ENCODE peak calls at places on chromosomes 1 and 21, in eight cellular contexts. One of them, this sample, is unnamed.

GRCh38 chr1:66490817-66491216 is 43.1 kb upstream of the SGIP1 start:
- DNase-seq in BJ: no peak
- DNase-seq in head of caudate nucleus: no peak
- DNase-seq in stimulated activated CD4-positive, alpha-beta T cell treated with anti-CD3 and anti-CD28 coated beads, Interleukin-15, amount 100 ng/mL, for 24 hours: no peak
- DNase-seq in cardiac muscle cell: no peak
- DNase-seq in choroid plexus epithelial cell: peak
- DNase-seq in GM23338: no peak
- DNase-seq in SW480: no peak
- DNase-seq in this sample: no peak

GRCh38 chr21:39094087-39094785 is 89.0 kb downstream of the PSMG1 start:
- DNase-seq in BJ: no peak
- DNase-seq in head of caudate nucleus: no peak
- DNase-seq in stimulated activated CD4-positive, alpha-beta T cell treated with anti-CD3 and anti-CD28 coated beads, Interleukin-15, amount 100 ng/mL, for 24 hours: no peak
- DNase-seq in cardiac muscle cell: no peak
- DNase-seq in choroid plexus epithelial cell: no peak
- DNase-seq in GM23338: no peak
- DNase-seq in SW480: no peak
- DNase-seq in this sample: no peak

GRCh38 chr1:15436881-15437449 is 1.3 kb upstream of the CTRC start:
- DNase-seq in BJ: no peak
- DNase-seq in head of caudate nucleus: no peak
- DNase-seq in stimulated activated CD4-positive, alpha-beta T cell treated with anti-CD3 and anti-CD28 coated beads, Interleukin-15, amount 100 ng/mL, for 24 hours: no peak
- DNase-seq in cardiac muscle cell: no peak
- DNase-seq in choroid plexus epithelial cell: no peak
- DNase-seq in GM23338: no peak
- DNase-seq in SW480: no peak
- DNase-seq in this sample: no peak

GRCh38 chr1:158942490-158942889 is 11.1 kb downstream of the PYHIN1 start:
- DNase-seq in BJ: no peak
- DNase-seq in head of caudate nucleus: no peak
- DNase-seq in stimulated activated CD4-positive, alpha-beta T cell treated with anti-CD3 and anti-CD28 coated beads, Interleukin-15, amount 100 ng/mL, for 24 hours: no peak
- DNase-seq in cardiac muscle cell: no peak
- DNase-seq in choroid plexus epithelial cell: no peak
- DNase-seq in GM23338: no peak
- DNase-seq in SW480: no peak
- DNase-seq in this sample: no peak

GRCh38 chr1:2969011-2969869 is 52.0 kb upstream of the ACTRT2 start:
- DNase-seq in BJ: no peak
- DNase-seq in head of caudate nucleus: peak
- DNase-seq in stimulated activated CD4-positive, alpha-beta T cell treated with anti-CD3 and anti-CD28 coated beads, Interleukin-15, amount 100 ng/mL, for 24 hours: no peak
- DNase-seq in cardiac muscle cell: no peak
- DNase-seq in choroid plexus epithelial cell: no peak
- DNase-seq in GM23338: no peak
- DNase-seq in SW480: no peak
- DNase-seq in this sample: no peak

GRCh38 chr1:40001456-40001855 is 39.1 kb upstream of the CAP1 start:
- DNase-seq in BJ: no peak
- DNase-seq in head of caudate nucleus: no peak
- DNase-seq in stimulated activated CD4-positive, alpha-beta T cell treated with anti-CD3 and anti-CD28 coated beads, Interleukin-15, amount 100 ng/mL, for 24 hours: no peak
- DNase-seq in cardiac muscle cell: no peak
- DNase-seq in choroid plexus epithelial cell: no peak
- DNase-seq in GM23338: no peak
- DNase-seq in SW480: no peak
- DNase-seq in this sample: no peak

GRCh38 chr1:217048104-217048707 is 325.0 kb upstream of the ESRRG start:
- DNase-seq in BJ: no peak
- DNase-seq in head of caudate nucleus: no peak
- DNase-seq in stimulated activated CD4-positive, alpha-beta T cell treated with anti-CD3 and anti-CD28 coated beads, Interleukin-15, amount 100 ng/mL, for 24 hours: peak
- DNase-seq in cardiac muscle cell: no peak
- DNase-seq in choroid plexus epithelial cell: peak
- DNase-seq in GM23338: peak
- DNase-seq in SW480: no peak
- DNase-seq in this sample: no peak

GRCh38 chr1:86706018-86706417 is 1.6 kb downstream of the SH3GLB1 start:
- DNase-seq in BJ: no peak
- DNase-seq in head of caudate nucleus: no peak
- DNase-seq in stimulated activated CD4-positive, alpha-beta T cell treated with anti-CD3 and anti-CD28 coated beads, Interleukin-15, amount 100 ng/mL, for 24 hours: no peak
- DNase-seq in cardiac muscle cell: no peak
- DNase-seq in choroid plexus epithelial cell: peak
- DNase-seq in GM23338: no peak
- DNase-seq in SW480: no peak
- DNase-seq in this sample: peak

GRCh38 chr1:85607126-85607912 is 26.8 kb downstream of the CCN1 start:
- DNase-seq in BJ: peak
- DNase-seq in head of caudate nucleus: no peak
- DNase-seq in stimulated activated CD4-positive, alpha-beta T cell treated with anti-CD3 and anti-CD28 coated beads, Interleukin-15, amount 100 ng/mL, for 24 hours: no peak
- DNase-seq in cardiac muscle cell: peak
- DNase-seq in choroid plexus epithelial cell: peak
- DNase-seq in GM23338: peak
- DNase-seq in SW480: peak
- DNase-seq in this sample: peak

GRCh38 chr1:58982259-58982998 is 198.6 kb upstream of the JUN start:
- DNase-seq in BJ: no peak
- DNase-seq in head of caudate nucleus: no peak
- DNase-seq in stimulated activated CD4-positive, alpha-beta T cell treated with anti-CD3 and anti-CD28 coated beads, Interleukin-15, amount 100 ng/mL, for 24 hours: no peak
- DNase-seq in cardiac muscle cell: no peak
- DNase-seq in choroid plexus epithelial cell: peak
- DNase-seq in GM23338: no peak
- DNase-seq in SW480: peak
- DNase-seq in this sample: peak

GRCh38 chr1:165073402-165074007 is 283.0 kb downstream of the LMX1A start:
- DNase-seq in BJ: no peak
- DNase-seq in head of caudate nucleus: no peak
- DNase-seq in stimulated activated CD4-positive, alpha-beta T cell treated with anti-CD3 and anti-CD28 coated beads, Interleukin-15, amount 100 ng/mL, for 24 hours: no peak
- DNase-seq in cardiac muscle cell: peak
- DNase-seq in choroid plexus epithelial cell: peak
- DNase-seq in GM23338: peak
- DNase-seq in SW480: peak
- DNase-seq in this sample: peak

GRCh38 chr1:31227891-31228290 is 11.8 kb downstream of the NKAIN1 start:
- DNase-seq in BJ: no peak
- DNase-seq in head of caudate nucleus: peak
- DNase-seq in stimulated activated CD4-positive, alpha-beta T cell treated with anti-CD3 and anti-CD28 coated beads, Interleukin-15, amount 100 ng/mL, for 24 hours: no peak
- DNase-seq in cardiac muscle cell: no peak
- DNase-seq in choroid plexus epithelial cell: no peak
- DNase-seq in GM23338: peak
- DNase-seq in SW480: no peak
- DNase-seq in this sample: no peak

GRCh38 chr1:167648978-167649752 is 19.1 kb downstream of the RCSD1 start:
- DNase-seq in BJ: no peak
- DNase-seq in head of caudate nucleus: no peak
- DNase-seq in stimulated activated CD4-positive, alpha-beta T cell treated with anti-CD3 and anti-CD28 coated beads, Interleukin-15, amount 100 ng/mL, for 24 hours: no peak
- DNase-seq in cardiac muscle cell: no peak
- DNase-seq in choroid plexus epithelial cell: no peak
- DNase-seq in GM23338: peak
- DNase-seq in SW480: no peak
- DNase-seq in this sample: no peak

GRCh38 chr1:40143891-40144575 is 17.2 kb upstream of the RLF start:
- DNase-seq in BJ: no peak
- DNase-seq in head of caudate nucleus: peak
- DNase-seq in stimulated activated CD4-positive, alpha-beta T cell treated with anti-CD3 and anti-CD28 coated beads, Interleukin-15, amount 100 ng/mL, for 24 hours: peak
- DNase-seq in cardiac muscle cell: peak
- DNase-seq in choroid plexus epithelial cell: peak
- DNase-seq in GM23338: peak
- DNase-seq in SW480: peak
- DNase-seq in this sample: peak

GRCh38 chr1:219759095-219759494 is 146.2 kb upstream of the ZC3H11B start:
- DNase-seq in BJ: no peak
- DNase-seq in head of caudate nucleus: no peak
- DNase-seq in stimulated activated CD4-positive, alpha-beta T cell treated with anti-CD3 and anti-CD28 coated beads, Interleukin-15, amount 100 ng/mL, for 24 hours: no peak
- DNase-seq in cardiac muscle cell: no peak
- DNase-seq in choroid plexus epithelial cell: no peak
- DNase-seq in GM23338: no peak
- DNase-seq in SW480: no peak
- DNase-seq in this sample: no peak

GRCh38 chr1:2135866-2136265 is 58.7 kb downstream of the FAAP20 start:
- DNase-seq in BJ: no peak
- DNase-seq in head of caudate nucleus: no peak
- DNase-seq in stimulated activated CD4-positive, alpha-beta T cell treated with anti-CD3 and anti-CD28 coated beads, Interleukin-15, amount 100 ng/mL, for 24 hours: no peak
- DNase-seq in cardiac muscle cell: no peak
- DNase-seq in choroid plexus epithelial cell: no peak
- DNase-seq in GM23338: no peak
- DNase-seq in SW480: peak
- DNase-seq in this sample: no peak

GRCh38 chr1:23544444-23545389 is 13.7 kb upstream of the E2F2 start:
- DNase-seq in BJ: no peak
- DNase-seq in head of caudate nucleus: peak
- DNase-seq in stimulated activated CD4-positive, alpha-beta T cell treated with anti-CD3 and anti-CD28 coated beads, Interleukin-15, amount 100 ng/mL, for 24 hours: peak
- DNase-seq in cardiac muscle cell: peak
- DNase-seq in choroid plexus epithelial cell: peak
- DNase-seq in GM23338: peak
- DNase-seq in SW480: peak
- DNase-seq in this sample: peak

This sample was measured in HepG2.